ENCODE peak calls at places on chromosomes 5 and 9, in four cellular contexts. I, N, O and B are unnamed samples.

GRCh38 chr9:133493845-133494540 is 15.1 kb upstream of the SLC2A6 start:
- DNase-seq in N (peak; percentile 65), O (no peak), I (no peak), B (no peak)

GRCh38 chr5:174188300-174188699 is 142.8 kb downstream of the NSG2 start:
- DNase-seq in O (peak; percentile 58), N (no peak), I (peak; percentile 29), B (no peak)

GRCh38 chr9:31542384-31543055 is 841.9 kb upstream of the ACO1 start:
- DNase-seq in O (peak; percentile 94), N (no peak), I (no peak), B (peak; percentile 22)

GRCh38 chr9:108207611-108208051 is 648.2 kb downstream of the ACTL7B start:
- DNase-seq in O (no peak), N (no peak), I (peak; percentile 57), B (no peak)

GRCh38 chr9:115396071-115396529 is 278.1 kb upstream of the TNC start:
- DNase-seq in I (peak; percentile 53), O (no peak), N (no peak), B (no peak)

GRCh38 chr9:95552241-95552640 is 35.5 kb upstream of the PTCH1 start:
- DNase-seq in O (no peak), I (no peak), N (no peak), B (no peak)

GRCh38 chr5:82525626-82526025 is 247.5 kb upstream of the RPS23 start:
- DNase-seq in O (no peak), I (no peak), N (no peak), B (no peak)

GRCh38 chr9:124502711-124503702 is 4.2 kb downstream of the NR5A1 start:
- DNase-seq in O (no peak), N (peak; percentile 75), I (no peak), B (no peak)

GRCh38 chr5:181166812-181167733 is 19.7 kb downstream of the OR2V2 start:
- DNase-seq in N (no peak), I (peak; percentile 41), O (peak; percentile 40), B (no peak)

GRCh38 chr9:94821098-94821930 is 94.8 kb downstream of the AOPEP start:
- DNase-seq in O (peak; percentile 73), I (no peak), N (no peak), B (peak; percentile 56)

GRCh38 chr9:116494815-116495634 is 192.1 kb upstream of the TRIM32 start:
- DNase-seq in I (no peak), O (peak; percentile 48), N (no peak), B (no peak)

GRCh38 chr5:109258755-109259154 is 151.0 kb downstream of the PJA2 start:
- DNase-seq in N (no peak), I (no peak), O (no peak), B (no peak)

GRCh38 chr5:17365756-17366155 is 132.3 kb upstream of the TAF11L2 start:
- DNase-seq in O (no peak), N (no peak), I (peak; percentile 59), B (no peak)

GRCh38 chr9:107175039-107175438 is 108.0 kb upstream of the RAD23B start:
- DNase-seq in O (no peak), N (no peak), I (peak; percentile 35), B (no peak)

GRCh38 chr9:84597131-84597530 is 72.4 kb upstream of the NTRK2 start:
- DNase-seq in N (no peak), I (no peak), O (peak; percentile 66), B (peak; percentile 35)

GRCh38 chr9:134637241-134637640 is 4.4 kb upstream of the COL5A1 start:
- DNase-seq in N (peak; percentile 58), I (peak; percentile 60), O (no peak), B (no peak)

GRCh38 chr9:121321039-121321503 is 49.0 kb downstream of the STOM start:
- DNase-seq in N (no peak), I (peak; percentile 32), O (no peak), B (no peak)

GRCh38 chr5:127351418-127351817 is 60.8 kb downstream of the MEGF10 start:
- DNase-seq in O (no peak), I (peak; percentile 45), N (no peak), B (no peak)

GRCh38 chr5:119168401-119168800 is 97.5 kb downstream of the DMXL1 start:
- DNase-seq in O (no peak), I (peak; percentile 10), N (no peak), B (no peak)

GRCh38 chr9:131740898-131741297 is 1.0 kb upstream of the RAPGEF1 start:
- DNase-seq in I (no peak), N (no peak), O (no peak), B (no peak)

GRCh38 chr5:147901555-147901954 is 4.8 kb downstream of the C5orf46 start:
- DNase-seq in N (no peak), O (no peak), I (peak; percentile 83), B (no peak)

GRCh38 chr5:96031811-96032261 is 70.2 kb upstream of the ELL2 start:
- DNase-seq in I (peak; percentile 94), O (no peak), N (no peak), B (no peak)

GRCh38 chr5:860506-861150 is 9.8 kb upstream of the ZDHHC11 start:
- DNase-seq in O (no peak), I (no peak), N (no peak), B (no peak)

GRCh38 chr9:120730661-120731514 is 16.6 kb upstream of the MEGF9 start:
- DNase-seq in I (peak; percentile 91), N (no peak), O (peak; percentile 57), B (no peak)

GRCh38 chr5:130045334-130045733 is 141.1 kb downstream of the CHSY3 start:
- DNase-seq in I (peak; percentile 14), N (no peak), O (no peak), B (no peak)

GRCh38 chr5:108345541-108346171 is 36.2 kb downstream of the FBXL17 start:
- DNase-seq in O (peak; percentile 42), I (peak; percentile 66), N (no peak), B (peak; percentile 18)

GRCh38 chr5:34806532-34806931 is 32.4 kb upstream of the TTC23L start:
- DNase-seq in I (no peak), N (no peak), O (no peak), B (no peak)

GRCh38 chr5:146400206-146400605 is 46.9 kb upstream of the TCERG1 start:
- DNase-seq in O (no peak), N (no peak), I (no peak), B (no peak)

GRCh38 chr9:84851935-84852585 is 182.5 kb downstream of the NTRK2 start:
- DNase-seq in O (no peak), I (peak; percentile 78), N (no peak), B (no peak)

GRCh38 chr5:38453506-38453905 is 102.9 kb downstream of the LIFR start:
- DNase-seq in O (peak; percentile 92), N (no peak), I (no peak), B (peak; percentile 72)

GRCh38 chr9:129839324-129840023 is 4.2 kb downstream of the USP20 start:
- DNase-seq in O (no peak), I (peak; percentile 10), N (no peak), B (no peak)

GRCh38 chr5:127409923-127410675 is 107.3 kb upstream of the PRRC1 start:
- DNase-seq in O (no peak), N (no peak), I (no peak), B (no peak)